ENCODE peak calls at places on chromosomes 13 and 19, in six cellular contexts. One of them, this sample, is unnamed.
A peak's percentile ranks its signal among the peaks of the same experiment; 100 is the strongest.

GRCh38 chr19:48395170-48395455 is 1.6 kb downstream of the GRIN2D start:
- DNase-seq in dorsolateral prefrontal cortex: no peak
- DNase-seq in A549: no peak
- DNase-seq in GM12878: no peak
- DNase-seq in cardiac muscle cell: no peak
- DNase-seq in foreskin fibroblast: no peak
- DNase-seq in this sample: no peak

GRCh38 chr19:56114051-56114694 is 6.9 kb downstream of the ZNF787 start:
- DNase-seq in foreskin fibroblast: no peak
- DNase-seq in cardiac muscle cell: no peak
- DNase-seq in dorsolateral prefrontal cortex: no peak
- DNase-seq in A549: no peak
- DNase-seq in GM12878: no peak
- DNase-seq in this sample: no peak

GRCh38 chr19:5934002-5934401 is 19.9 kb downstream of the CAPS start:
- DNase-seq in cardiac muscle cell: no peak
- DNase-seq in GM12878: no peak
- DNase-seq in dorsolateral prefrontal cortex: no peak
- DNase-seq in foreskin fibroblast: peak; percentile 35
- DNase-seq in A549: no peak
- DNase-seq in this sample: no peak

GRCh38 chr13:44012910-44013309 is 133.2 kb downstream of the LACC1 start:
- DNase-seq in A549: no peak
- DNase-seq in GM12878: no peak
- DNase-seq in cardiac muscle cell: no peak
- DNase-seq in dorsolateral prefrontal cortex: no peak
- DNase-seq in foreskin fibroblast: no peak
- DNase-seq in this sample: no peak

GRCh38 chr13:22948421-22948820 is 232.4 kb upstream of the SGCG start:
- DNase-seq in A549: no peak
- DNase-seq in GM12878: no peak
- DNase-seq in cardiac muscle cell: no peak
- DNase-seq in dorsolateral prefrontal cortex: no peak
- DNase-seq in foreskin fibroblast: no peak
- DNase-seq in this sample: no peak

GRCh38 chr19:4930664-4931063 is 21.4 kb downstream of the UHRF1 start:
- DNase-seq in cardiac muscle cell: no peak
- DNase-seq in foreskin fibroblast: no peak
- DNase-seq in dorsolateral prefrontal cortex: no peak
- DNase-seq in GM12878: no peak
- DNase-seq in A549: no peak
- DNase-seq in this sample: no peak

GRCh38 chr19:45508931-45509691 is 1.8 kb downstream of the VASP start:
- DNase-seq in dorsolateral prefrontal cortex: no peak
- DNase-seq in cardiac muscle cell: peak; percentile 76
- DNase-seq in A549: peak; percentile 81
- DNase-seq in foreskin fibroblast: peak; percentile 81
- DNase-seq in GM12878: peak; percentile 69
- DNase-seq in this sample: peak; percentile 46

GRCh38 chr19:46746281-46746965 is at the start of gene STRN4:
- DNase-seq in GM12878: no peak
- DNase-seq in dorsolateral prefrontal cortex: no peak
- DNase-seq in cardiac muscle cell: peak; percentile 75
- DNase-seq in A549: no peak
- DNase-seq in foreskin fibroblast: peak; percentile 84
- DNase-seq in this sample: no peak

GRCh38 chr13:103931885-103932284 is 865.7 kb upstream of the SLC10A2 start:
- DNase-seq in cardiac muscle cell: no peak
- DNase-seq in foreskin fibroblast: no peak
- DNase-seq in A549: no peak
- DNase-seq in GM12878: no peak
- DNase-seq in dorsolateral prefrontal cortex: no peak
- DNase-seq in this sample: no peak

GRCh38 chr19:42311612-42312160 is 1.4 kb upstream of the TMEM145 start:
- DNase-seq in GM12878: no peak
- DNase-seq in foreskin fibroblast: peak; percentile 30
- DNase-seq in A549: peak; percentile 71
- DNase-seq in dorsolateral prefrontal cortex: no peak
- DNase-seq in cardiac muscle cell: no peak
- DNase-seq in this sample: no peak

GRCh38 chr19:11420894-11421606 is 1.9 kb upstream of the RGL3 start:
- DNase-seq in A549: no peak
- DNase-seq in dorsolateral prefrontal cortex: no peak
- DNase-seq in GM12878: no peak
- DNase-seq in cardiac muscle cell: no peak
- DNase-seq in foreskin fibroblast: no peak
- DNase-seq in this sample: no peak

GRCh38 chr19:55660404-55660803 is 5.6 kb downstream of the U2AF2 start:
- DNase-seq in GM12878: no peak
- DNase-seq in foreskin fibroblast: no peak
- DNase-seq in A549: no peak
- DNase-seq in dorsolateral prefrontal cortex: no peak
- DNase-seq in cardiac muscle cell: no peak
- DNase-seq in this sample: no peak

GRCh38 chr19:46076951-46077814 is 36.4 kb upstream of the IGFL4 start:
- DNase-seq in A549: peak; percentile 90
- DNase-seq in cardiac muscle cell: peak; percentile 91
- DNase-seq in foreskin fibroblast: peak; percentile 91
- DNase-seq in dorsolateral prefrontal cortex: peak; percentile 75
- DNase-seq in GM12878: no peak
- DNase-seq in this sample: no peak

GRCh38 chr19:47049307-47049700 is 880 bp upstream of the TMEM160 start:
- DNase-seq in GM12878: no peak
- DNase-seq in foreskin fibroblast: peak; percentile 61
- DNase-seq in A549: no peak
- DNase-seq in cardiac muscle cell: no peak
- DNase-seq in dorsolateral prefrontal cortex: no peak
- DNase-seq in this sample: no peak

GRCh38 chr19:37931941-37932655 is 25.1 kb downstream of the SIPA1L3 start:
- DNase-seq in cardiac muscle cell: peak; percentile 61
- DNase-seq in A549: peak; percentile 96
- DNase-seq in GM12878: no peak
- DNase-seq in foreskin fibroblast: peak; percentile 62
- DNase-seq in dorsolateral prefrontal cortex: peak; percentile 50
- DNase-seq in this sample: no peak

GRCh38 chr13:114063545-114064515 is 68.6 kb downstream of the RASA3 start:
- DNase-seq in cardiac muscle cell: no peak
- DNase-seq in foreskin fibroblast: peak; percentile 86
- DNase-seq in A549: peak; percentile 60
- DNase-seq in GM12878: no peak
- DNase-seq in dorsolateral prefrontal cortex: peak; percentile 61
- DNase-seq in this sample: no peak

GRCh38 chr13:73870970-73871935 is 263.0 kb downstream of the KLF12 start:
- DNase-seq in cardiac muscle cell: no peak
- DNase-seq in foreskin fibroblast: peak; percentile 69
- DNase-seq in dorsolateral prefrontal cortex: no peak
- DNase-seq in A549: no peak
- DNase-seq in GM12878: no peak
- DNase-seq in this sample: no peak

GRCh38 chr13:75299913-75300862 is 181.8 kb downstream of the TBC1D4 start:
- DNase-seq in cardiac muscle cell: no peak
- DNase-seq in GM12878: peak; percentile 67
- DNase-seq in dorsolateral prefrontal cortex: no peak
- DNase-seq in foreskin fibroblast: peak; percentile 64
- DNase-seq in A549: no peak
- DNase-seq in this sample: peak; percentile 48

GRCh38 chr19:53158119-53158656 is 665 bp downstream of the ZNF347 start:
- DNase-seq in cardiac muscle cell: peak; percentile 56
- DNase-seq in GM12878: no peak
- DNase-seq in dorsolateral prefrontal cortex: no peak
- DNase-seq in A549: no peak
- DNase-seq in foreskin fibroblast: peak; percentile 67
- DNase-seq in this sample: peak; percentile 7

GRCh38 chr13:85509512-85509911 is 289.7 kb downstream of the SLITRK6 start:
- DNase-seq in cardiac muscle cell: no peak
- DNase-seq in foreskin fibroblast: peak; percentile 62
- DNase-seq in GM12878: no peak
- DNase-seq in A549: peak; percentile 73
- DNase-seq in dorsolateral prefrontal cortex: no peak
- DNase-seq in this sample: no peak

GRCh38 chr19:41355802-41356201 is 2.1 kb upstream of the TGFB1 start:
- DNase-seq in A549: no peak
- DNase-seq in dorsolateral prefrontal cortex: no peak
- DNase-seq in foreskin fibroblast: no peak
- DNase-seq in GM12878: no peak
- DNase-seq in cardiac muscle cell: no peak
- DNase-seq in this sample: no peak

GRCh38 chr13:98447881-98448641 is 128.8 kb downstream of the STK24 start:
- DNase-seq in foreskin fibroblast: peak; percentile 59
- DNase-seq in A549: peak; percentile 45
- DNase-seq in cardiac muscle cell: peak; percentile 82
- DNase-seq in dorsolateral prefrontal cortex: no peak
- DNase-seq in GM12878: no peak
- DNase-seq in this sample: peak; percentile 48

GRCh38 chr19:1360126-1360817 is 23.4 kb upstream of the NDUFS7 start:
- DNase-seq in A549: no peak
- DNase-seq in GM12878: no peak
- DNase-seq in cardiac muscle cell: no peak
- DNase-seq in dorsolateral prefrontal cortex: no peak
- DNase-seq in foreskin fibroblast: no peak
- DNase-seq in this sample: no peak
- H3K4me3 ChIP-seq in A549: no peak overlapping the region
- H3K4me3 ChIP-seq in GM12878: no peak overlapping the region
- H3K4me3 ChIP-seq in cardiac muscle cell: no peak overlapping the region
- H3K4me3 ChIP-seq in dorsolateral prefrontal cortex: peak overlapping the region; percentile 22
- H3K4me3 ChIP-seq in foreskin fibroblast: peak overlapping the region; percentile 27
- H3K4me3 ChIP-seq in this sample: no peak overlapping the region

DNA sequence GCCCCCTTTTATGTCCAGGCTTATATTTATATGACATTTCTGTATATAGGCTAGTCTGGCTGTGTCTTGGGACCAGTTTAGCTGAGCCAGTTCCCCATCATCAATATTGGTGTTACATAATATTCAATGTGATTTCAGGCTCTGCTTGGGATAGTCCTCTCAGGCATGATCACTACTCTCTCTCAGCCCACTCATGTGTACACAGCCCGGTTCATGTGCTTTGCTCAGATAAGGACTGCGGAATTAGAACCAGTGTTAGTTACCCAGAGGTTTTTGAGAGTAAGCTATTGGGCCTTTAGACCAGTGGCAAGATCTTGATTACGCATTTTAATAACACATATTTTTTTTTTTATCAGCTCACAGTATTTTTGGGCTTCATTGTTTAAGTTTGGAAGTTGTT is 219.9 kb downstream of the GPC5 start:
- DNase-seq in A549: no peak
- DNase-seq in dorsolateral prefrontal cortex: no peak
- DNase-seq in GM12878: no peak
- DNase-seq in foreskin fibroblast: no peak
- DNase-seq in cardiac muscle cell: no peak
- DNase-seq in this sample: no peak
- H3K4me3 ChIP-seq in A549: no peak overlapping the region
- H3K4me3 ChIP-seq in dorsolateral prefrontal cortex: no peak overlapping the region
- H3K4me3 ChIP-seq in GM12878: no peak overlapping the region
- H3K4me3 ChIP-seq in foreskin fibroblast: no peak overlapping the region
- H3K4me3 ChIP-seq in cardiac muscle cell: no peak overlapping the region
- H3K4me3 ChIP-seq in this sample: no peak overlapping the region

GRCh38 chr19:50694815-50695145 is 24.8 kb downstream of the SHANK1 start:
- DNase-seq in foreskin fibroblast: no peak
- DNase-seq in A549: no peak
- DNase-seq in cardiac muscle cell: no peak
- DNase-seq in dorsolateral prefrontal cortex: no peak
- DNase-seq in GM12878: no peak
- DNase-seq in this sample: no peak
- H3K4me3 ChIP-seq in foreskin fibroblast: no peak overlapping the region
- H3K4me3 ChIP-seq in A549: peak overlapping the region; percentile 40
- H3K4me3 ChIP-seq in cardiac muscle cell: no peak overlapping the region
- H3K4me3 ChIP-seq in dorsolateral prefrontal cortex: peak overlapping the region; percentile 40
- H3K4me3 ChIP-seq in GM12878: no peak overlapping the region
- H3K4me3 ChIP-seq in this sample: no peak overlapping the region

GRCh38 chr13:107407074-107407473 is 808.3 kb downstream of the LIG4 start:
- DNase-seq in GM12878: no peak
- DNase-seq in A549: no peak
- DNase-seq in dorsolateral prefrontal cortex: no peak
- DNase-seq in cardiac muscle cell: no peak
- DNase-seq in foreskin fibroblast: no peak
- DNase-seq in this sample: no peak
- H3K4me3 ChIP-seq in GM12878: no peak overlapping the region
- H3K4me3 ChIP-seq in A549: no peak overlapping the region
- H3K4me3 ChIP-seq in dorsolateral prefrontal cortex: no peak overlapping the region
- H3K4me3 ChIP-seq in cardiac muscle cell: no peak overlapping the region
- H3K4me3 ChIP-seq in foreskin fibroblast: no peak overlapping the region
- H3K4me3 ChIP-seq in this sample: no peak overlapping the region